ENCODE peak calls at places on chromosome 12, in seven cellular contexts. G, T, V, A, L, F and X are unnamed samples.

GRCh38 chr12:87756111-87756510 is 273.1 kb downstream of the C12orf50 start:
- DNase-seq in G (no peak), T (no peak), V (peak), A (no peak), L (no peak), F (no peak), X (no peak)

GRCh38 chr12:42918387-42918786 is 328.8 kb upstream of the PRICKLE1 start:
- DNase-seq in G (no peak), T (no peak), V (no peak), A (no peak), L (no peak), F (no peak), X (no peak)

GRCh38 chr12:131795688-131796410 is 32.3 kb upstream of the MMP17 start:
- DNase-seq in G (no peak), T (peak), V (no peak), A (no peak), L (no peak), F (peak), X (no peak)

GRCh38 chr12:88634008-88634407 is 53.7 kb upstream of the KITLG start:
- DNase-seq in G (no peak), T (no peak), V (no peak), A (no peak), L (no peak), F (no peak), X (no peak)

GRCh38 chr12:51393676-51394545 is 2.7 kb upstream of the GALNT6 start:
- DNase-seq in G (no peak), T (no peak), V (peak), A (no peak), L (no peak), F (no peak), X (no peak)

GRCh38 chr12:94560416-94561221 is 89.7 kb downstream of the TMCC3 start:
- DNase-seq in G (peak), T (peak), V (no peak), A (no peak), L (no peak), F (no peak), X (peak)

GRCh38 chr12:22494319-22494718 is 50.0 kb downstream of the C2CD5 start:
- DNase-seq in G (no peak), T (no peak), V (no peak), A (no peak), L (no peak), F (no peak), X (no peak)

GRCh38 chr12:105483691-105484090 is 153.2 kb downstream of the C12orf75 start:
- DNase-seq in G (no peak), T (no peak), V (no peak), A (no peak), L (no peak), F (no peak), X (no peak)

GRCh38 chr12:26701604-26702215 is 131.3 kb downstream of the ITPR2 start:
- DNase-seq in G (no peak), T (peak), V (no peak), A (peak), L (peak), F (no peak), X (no peak)

GRCh38 chr12:104501641-104502040 is 44.9 kb downstream of the CHST11 start:
- DNase-seq in G (no peak), T (no peak), V (no peak), A (no peak), L (no peak), F (no peak), X (no peak)

GRCh38 chr12:46266869-46267617 is 1.8 kb downstream of the SLC38A1 start:
- DNase-seq in G (no peak), T (peak), V (peak), A (peak), L (peak), F (peak), X (no peak)

GRCh38 chr12:98799411-98799810 is 154.3 kb downstream of the APAF1 start:
- DNase-seq in G (no peak), T (no peak), V (no peak), A (no peak), L (no peak), F (no peak), X (no peak)

GRCh38 chr12:5655120-5655519 is 223.2 kb downstream of the NTF3 start:
- DNase-seq in G (no peak), T (no peak), V (no peak), A (no peak), L (no peak), F (no peak), X (no peak)

GRCh38 chr12:122886851-122887816 is 8.8 kb downstream of the VPS37B start:
- DNase-seq in G (no peak), T (no peak), V (no peak), A (no peak), L (no peak), F (no peak), X (no peak)